ENCODE peak calls at places on chromosome 16, in four cellular contexts. One of them, this sample, is unnamed.

GRCh38 chr16:1491327-1491726 is 1.8 kb upstream of the TELO2 start:
- DNase-seq in GM12878: no peak
- DNase-seq in HepG2: peak; percentile 25
- DNase-seq in K562: no peak
- DNase-seq in this sample: no peak

GRCh38 chr16:25018972-25019617 is 3.9 kb upstream of the ARHGAP17 start:
- DNase-seq in GM12878: peak; percentile 39
- DNase-seq in K562: no peak
- DNase-seq in HepG2: no peak
- DNase-seq in this sample: no peak

GRCh38 chr16:47848481-47849109 is 307.2 kb downstream of the ABCC12 start:
- DNase-seq in HepG2: no peak
- DNase-seq in GM12878: no peak
- DNase-seq in K562: no peak
- DNase-seq in this sample: peak; percentile 45

GRCh38 chr16:4909825-4910224 is 27.1 kb downstream of the PPL start:
- DNase-seq in HepG2: no peak
- DNase-seq in K562: no peak
- DNase-seq in GM12878: no peak
- DNase-seq in this sample: no peak

GRCh38 chr16:1474471-1474795 is 395 bp downstream of the CLCN7 start:
- DNase-seq in K562: peak; percentile 49
- DNase-seq in HepG2: no peak
- DNase-seq in GM12878: no peak
- DNase-seq in this sample: no peak

GRCh38 chr16:19238386-19238785 is 47.1 kb upstream of the CLEC19A start:
- DNase-seq in HepG2: no peak
- DNase-seq in K562: no peak
- DNase-seq in GM12878: no peak
- DNase-seq in this sample: no peak

GRCh38 chr16:89491974-89492687 is 1.8 kb upstream of the ANKRD11 start:
- DNase-seq in K562: peak; percentile 72
- DNase-seq in GM12878: no peak
- DNase-seq in HepG2: no peak
- DNase-seq in this sample: no peak

GRCh38 chr16:12002447-12003006 is 26.0 kb downstream of the SNX29 start:
- DNase-seq in K562: peak; percentile 72
- DNase-seq in GM12878: no peak
- DNase-seq in HepG2: no peak
- DNase-seq in this sample: no peak

GRCh38 chr16:61798741-61799140 is 237.5 kb downstream of the CDH8 start:
- DNase-seq in K562: no peak
- DNase-seq in HepG2: no peak
- DNase-seq in GM12878: no peak
- DNase-seq in this sample: no peak

GRCh38 chr16:22191089-22191965 is 14.8 kb upstream of the EEF2K start:
- DNase-seq in HepG2: peak; percentile 99
- DNase-seq in GM12878: peak; percentile 91
- DNase-seq in K562: peak; percentile 94
- DNase-seq in this sample: peak; percentile 86

GRCh38 chr16:7437135-7437534 is 104.5 kb downstream of the RBFOX1 start:
- DNase-seq in GM12878: no peak
- DNase-seq in K562: no peak
- DNase-seq in HepG2: no peak
- DNase-seq in this sample: no peak

GRCh38 chr16:5595849-5596248 is 498.3 kb upstream of the EEF2KMT start:
- DNase-seq in K562: no peak
- DNase-seq in GM12878: no peak
- DNase-seq in HepG2: no peak
- DNase-seq in this sample: no peak

GRCh38 chr16:87949071-87949744 is 2.0 kb upstream of the BANP start:
- DNase-seq in HepG2: peak; percentile 81
- DNase-seq in GM12878: no peak
- DNase-seq in K562: no peak
- DNase-seq in this sample: no peak

DNA sequence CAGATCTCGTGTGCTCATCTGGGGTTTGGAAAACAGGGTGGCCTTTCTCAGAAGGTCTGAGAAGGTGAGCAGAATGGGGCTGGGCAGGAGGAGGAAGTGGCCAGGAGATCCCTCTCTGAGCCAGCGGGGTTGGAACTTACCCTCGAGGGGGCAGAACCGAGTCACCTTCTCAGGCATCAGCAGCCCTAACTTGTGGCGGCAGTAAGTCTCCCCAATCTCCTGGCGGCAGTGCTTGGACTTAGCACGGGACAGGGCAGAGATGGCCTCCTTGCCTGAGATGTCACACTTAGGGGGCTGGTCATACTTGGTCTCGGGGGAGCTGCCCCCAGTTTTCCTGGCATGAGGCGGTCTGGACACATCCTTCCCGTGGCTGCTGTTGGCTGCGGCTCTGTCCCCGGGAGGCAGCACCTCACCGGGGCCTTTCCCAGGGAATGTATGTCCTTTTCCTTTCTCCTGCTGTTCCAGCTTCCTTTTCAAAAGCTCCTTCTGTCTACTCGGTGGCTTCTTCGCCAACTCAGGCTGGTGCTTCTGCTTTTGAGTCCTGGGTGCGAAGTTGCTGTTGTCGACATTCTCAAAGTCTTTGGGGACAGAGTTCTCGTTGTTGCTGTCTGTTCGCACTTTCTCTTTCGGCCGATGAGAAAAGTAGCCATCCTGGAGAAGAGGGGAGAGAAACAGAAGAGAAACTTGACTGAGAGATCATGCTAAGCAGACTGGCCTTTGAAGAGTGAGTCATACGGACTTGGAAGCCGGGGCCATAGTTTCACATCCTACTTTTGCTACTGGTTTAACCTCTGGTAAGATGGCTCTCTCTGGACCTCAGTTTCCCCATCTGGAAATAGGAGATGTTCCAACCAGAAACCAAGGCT is 211.7 kb downstream of the XYLT1 start:
- DNase-seq in HepG2: no peak
- DNase-seq in K562: peak; percentile 45
- DNase-seq in GM12878: peak; percentile 79
- DNase-seq in this sample: no peak
- TF ChIP-seq BRCA1 in HepG2: no peak
- TF ChIP-seq BRCA1 in K562: no peak
- TF ChIP-seq BRCA1 in GM12878: no peak
- TF ChIP-seq BRCA1 in this sample: no peak

GRCh38 chr16:28534542-28535373 is 4.0 kb downstream of the NUPR1 start:
- DNase-seq in K562: no peak
- DNase-seq in GM12878: no peak
- DNase-seq in HepG2: no peak
- DNase-seq in this sample: no peak
- TF ChIP-seq BRCA1 in K562: no peak
- TF ChIP-seq BRCA1 in GM12878: no peak
- TF ChIP-seq BRCA1 in HepG2: no peak
- TF ChIP-seq BRCA1 in this sample: no peak

GRCh38 chr16:15764112-15764511 is 92.7 kb downstream of the MYH11 start:
- DNase-seq in GM12878: no peak
- DNase-seq in K562: no peak
- DNase-seq in HepG2: no peak
- DNase-seq in this sample: no peak
- TF ChIP-seq BRCA1 in GM12878: no peak
- TF ChIP-seq BRCA1 in K562: no peak
- TF ChIP-seq BRCA1 in HepG2: no peak
- TF ChIP-seq BRCA1 in this sample: no peak

DNA sequence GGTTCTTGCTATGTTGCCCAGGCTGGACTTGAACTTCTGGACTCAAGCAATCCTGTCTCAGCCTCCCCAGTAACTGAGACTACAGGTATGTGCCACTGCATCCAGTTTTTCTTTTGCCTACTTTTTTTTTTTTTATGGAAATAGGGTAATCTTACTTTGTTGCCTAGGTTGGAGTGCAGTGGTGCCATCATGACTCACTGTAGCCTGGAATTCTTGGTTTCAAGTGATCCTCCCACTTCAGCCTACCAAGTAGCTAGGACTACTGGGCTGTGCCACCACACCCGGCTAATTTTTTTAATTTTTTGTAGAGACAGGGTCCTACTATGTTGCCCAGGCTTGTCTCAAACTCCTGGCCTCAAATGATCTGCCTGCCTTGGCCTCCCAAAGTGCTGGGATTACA is 10.0 kb downstream of the LRRC36 start:
- DNase-seq in HepG2: no peak
- DNase-seq in GM12878: no peak
- DNase-seq in K562: no peak
- DNase-seq in this sample: no peak
- TF ChIP-seq BRCA1 in HepG2: no peak
- TF ChIP-seq BRCA1 in GM12878: no peak
- TF ChIP-seq BRCA1 in K562: no peak
- TF ChIP-seq BRCA1 in this sample: no peak

DNA sequence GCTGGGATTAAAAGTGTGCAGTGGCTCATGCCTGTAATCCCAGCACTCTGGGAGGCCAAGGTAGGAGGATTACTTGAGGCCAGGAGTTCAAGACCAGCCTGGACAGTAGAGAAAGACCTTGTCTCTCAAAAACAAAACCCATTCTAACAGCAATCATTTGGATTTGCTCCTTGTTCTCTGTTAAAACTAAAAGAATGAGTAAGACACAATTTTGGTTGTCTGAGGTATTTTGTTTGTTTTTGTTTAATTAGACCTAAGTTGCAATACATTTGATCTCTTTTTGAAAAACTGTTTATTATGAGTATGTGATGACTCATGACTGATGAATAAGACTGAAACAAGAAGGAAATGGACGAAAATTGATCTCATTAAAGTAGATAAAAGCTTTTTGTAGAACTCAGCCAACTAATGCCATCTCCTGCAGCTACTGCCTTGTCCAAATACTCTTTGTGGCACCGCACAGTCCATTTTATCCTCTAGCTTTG is 29.0 kb downstream of the GLG1 start:
- DNase-seq in K562: no peak
- DNase-seq in HepG2: no peak
- DNase-seq in GM12878: peak; percentile 57
- DNase-seq in this sample: no peak
- TF ChIP-seq BRCA1 in K562: no peak
- TF ChIP-seq BRCA1 in HepG2: no peak
- TF ChIP-seq BRCA1 in GM12878: no peak
- TF ChIP-seq BRCA1 in this sample: no peak

GRCh38 chr16:75262104-75262799 is 10.8 kb upstream of the BCAR1 start:
- DNase-seq in GM12878: no peak
- DNase-seq in HepG2: peak; percentile 89
- DNase-seq in K562: no peak
- DNase-seq in this sample: no peak
- TF ChIP-seq BRCA1 in GM12878: no peak
- TF ChIP-seq BRCA1 in HepG2: no peak
- TF ChIP-seq BRCA1 in K562: no peak
- TF ChIP-seq BRCA1 in this sample: no peak

DNA sequence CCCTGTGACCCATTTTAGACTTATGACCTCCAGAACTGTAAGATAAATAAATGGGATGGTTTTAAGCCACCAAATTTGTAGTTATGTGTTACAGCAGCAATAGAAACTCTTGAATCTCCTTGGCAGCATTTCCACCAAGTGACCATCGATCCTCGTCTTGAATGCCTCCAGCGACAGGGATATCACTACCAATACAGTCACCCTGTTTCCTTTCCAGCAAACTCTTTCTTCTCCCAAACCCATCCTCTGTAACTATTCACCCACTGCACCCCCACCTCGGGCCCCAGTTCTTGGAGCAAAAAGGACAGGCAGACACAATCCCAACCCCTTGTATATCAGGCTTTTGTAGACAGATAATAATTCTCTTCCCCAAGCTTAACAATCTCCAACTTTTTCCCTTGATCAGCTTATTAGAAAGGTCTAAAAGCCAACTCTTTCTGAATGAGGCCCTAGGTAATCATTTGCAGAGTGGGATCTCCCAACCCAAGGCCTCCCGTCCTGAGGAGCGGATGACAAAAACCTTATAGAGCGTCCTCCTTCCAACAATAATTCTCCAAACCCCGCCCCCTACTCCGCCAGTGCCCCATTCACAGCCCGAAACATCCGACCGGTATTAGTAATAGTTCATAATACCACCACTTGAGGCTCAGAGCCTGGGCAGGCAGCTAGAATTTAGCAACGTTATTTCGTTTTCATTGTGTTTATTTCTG is 14.7 kb upstream of the PLLP start:
- DNase-seq in GM12878: no peak
- DNase-seq in HepG2: peak; percentile 71
- DNase-seq in K562: peak; percentile 44
- DNase-seq in this sample: no peak
- TF ChIP-seq BRCA1 in GM12878: no peak
- TF ChIP-seq BRCA1 in HepG2: no peak
- TF ChIP-seq BRCA1 in K562: no peak
- TF ChIP-seq BRCA1 in this sample: no peak

This sample was measured in H1.